ENCODE peak calls at places on chromosomes 1 and 21, in five cellular contexts. Q, K, Y, D and N are unnamed samples.

GRCh38 chr1:21149430-21149861 is 27.3 kb downstream of the EIF4G3 start:
- DNase-seq in K (no peak), Q (no peak), Y (no peak), D (no peak), N (no peak)

GRCh38 chr21:17590443-17590842 is 22.3 kb downstream of the BTG3 start:
- DNase-seq in D (no peak), Y (no peak), K (no peak), Q (no peak), N (no peak)

GRCh38 chr1:153985341-153985912 is 712 bp downstream of the RAB13 start:
- DNase-seq in Y (peak; percentile 86), K (no peak), Q (no peak), D (peak; percentile 72), N (no peak)

GRCh38 chr1:184329255-184329953 is 57.4 kb upstream of the C1orf21 start:
- DNase-seq in Q (peak; percentile 54), K (no peak), D (no peak), Y (no peak), N (no peak)

GRCh38 chr1:113253979-113254378 is 136.3 kb upstream of the MAGI3 start:
- DNase-seq in Q (no peak), Y (no peak), D (no peak), K (no peak), N (no peak)

GRCh38 chr1:70277875-70278274 is 56.7 kb downstream of the SRSF11 start:
- DNase-seq in D (no peak), Y (no peak), Q (no peak), K (no peak), N (no peak)

GRCh38 chr1:225811622-225812487 is 1.9 kb downstream of the EPHX1 start:
- DNase-seq in K (no peak), D (no peak), Y (no peak), Q (no peak), N (no peak)

GRCh38 chr1:6358757-6359567 is 34.6 kb downstream of the ACOT7 start:
- DNase-seq in K (peak; percentile 63), Q (peak; percentile 70), Y (no peak), D (peak; percentile 68), N (peak; percentile 56)

GRCh38 chr1:24294757-24295371 is 24.3 kb upstream of the GRHL3 start:
- DNase-seq in K (no peak), Y (peak; percentile 93), D (peak; percentile 70), Q (peak; percentile 82), N (no peak)

GRCh38 chr1:16926491-16927195 is 4.9 kb downstream of the CROCC start:
- DNase-seq in D (no peak), K (no peak), Q (no peak), Y (no peak), N (no peak)

GRCh38 chr1:222286039-222286438 is 261.9 kb downstream of the HHIPL2 start:
- DNase-seq in Q (no peak), K (no peak), Y (no peak), D (no peak), N (no peak)

GRCh38 chr1:198873696-198874230 is 234.9 kb downstream of the PTPRC start:
- DNase-seq in Y (no peak), Q (no peak), D (no peak), K (no peak), N (no peak)

GRCh38 chr1:244231193-244231571 is 180.1 kb downstream of the ZBTB18 start:
- DNase-seq in Q (no peak), K (no peak), D (no peak), Y (no peak), N (no peak)

GRCh38 chr1:89556716-89557442 is 32.2 kb downstream of the LRRC8B start:
- DNase-seq in D (no peak), Q (no peak), Y (no peak), K (no peak), N (no peak)

GRCh38 chr1:18927654-18928272 is 25.4 kb upstream of the ALDH4A1 start:
- DNase-seq in Y (no peak), D (no peak), K (no peak), Q (peak; percentile 66), N (peak; percentile 47)

GRCh38 chr1:206116191-206116872 is 856 bp downstream of the AVPR1B start:
- DNase-seq in K (no peak), Y (no peak), D (no peak), Q (no peak), N (no peak)

GRCh38 chr1:29325675-29326074 is 89.4 kb downstream of the PTPRU start:
- DNase-seq in D (no peak), Q (no peak), K (no peak), Y (peak; percentile 52), N (no peak)

GRCh38 chr21:42025392-42026071 is 15.4 kb upstream of the ZBTB21 start:
- DNase-seq in Q (no peak), K (no peak), D (no peak), Y (peak; percentile 62), N (no peak)

GRCh38 chr1:22376001-22376400 is 75.7 kb upstream of the ZBTB40 start:
- DNase-seq in Q (no peak), K (no peak), D (no peak), Y (no peak), N (no peak)

GRCh38 chr1:180680558-180681144 is 48.8 kb downstream of the XPR1 start:
- DNase-seq in Q (no peak), D (no peak), Y (no peak), K (peak; percentile 39), N (no peak)

GRCh38 chr1:53074313-53075154 is 12.5 kb downstream of the PODN start:
- DNase-seq in Q (peak; percentile 38), D (no peak), Y (peak; percentile 40), K (no peak), N (peak; percentile 0)

GRCh38 chr1:6962390-6962955 is 177.2 kb downstream of the CAMTA1 start:
- DNase-seq in Q (peak; percentile 64), D (peak; percentile 86), K (no peak), Y (peak; percentile 69), N (no peak)

GRCh38 chr1:172450524-172450885 is 6.6 kb upstream of the PIGC start:
- DNase-seq in D (no peak), K (no peak), Q (peak; percentile 77), Y (no peak), N (no peak)

GRCh38 chr1:92826792-92827191 is 5.0 kb upstream of the RPL5 start:
- DNase-seq in K (no peak), Y (no peak), Q (no peak), D (no peak), N (no peak)

GRCh38 chr1:222382171-222382570 is 165.7 kb downstream of the HHIPL2 start:
- DNase-seq in K (no peak), D (no peak), Y (no peak), Q (no peak), N (no peak)

GRCh38 chr1:239993333-239993732 is 98.3 kb upstream of the FMN2 start:
- DNase-seq in D (no peak), K (no peak), Q (no peak), Y (no peak), N (no peak)

GRCh38 chr1:162023547-162024501 is at the start of gene OLFML2B:
- DNase-seq in D (peak; percentile 80), Y (peak; percentile 89), Q (peak; percentile 64), K (peak; percentile 37), N (peak; percentile 36)

GRCh38 chr21:19603011-19603593 is 1199.5 kb upstream of the TMPRSS15 start:
- DNase-seq in D (no peak), K (no peak), Q (no peak), Y (no peak), N (no peak)

GRCh38 chr1:207240325-207241095 is 81.0 kb upstream of the CD55 start:
- DNase-seq in D (no peak), K (no peak), Q (no peak), Y (no peak), N (no peak)

GRCh38 chr1:61782771-61783170 is 40.5 kb downstream of the PATJ start:
- DNase-seq in K (no peak), Q (peak; percentile 74), D (no peak), Y (no peak), N (peak; percentile 66)

GRCh38 chr1:2267862-2268261 is 39.7 kb downstream of the SKI start:
- DNase-seq in Y (no peak), K (no peak), D (no peak), Q (no peak), N (no peak)

DNA sequence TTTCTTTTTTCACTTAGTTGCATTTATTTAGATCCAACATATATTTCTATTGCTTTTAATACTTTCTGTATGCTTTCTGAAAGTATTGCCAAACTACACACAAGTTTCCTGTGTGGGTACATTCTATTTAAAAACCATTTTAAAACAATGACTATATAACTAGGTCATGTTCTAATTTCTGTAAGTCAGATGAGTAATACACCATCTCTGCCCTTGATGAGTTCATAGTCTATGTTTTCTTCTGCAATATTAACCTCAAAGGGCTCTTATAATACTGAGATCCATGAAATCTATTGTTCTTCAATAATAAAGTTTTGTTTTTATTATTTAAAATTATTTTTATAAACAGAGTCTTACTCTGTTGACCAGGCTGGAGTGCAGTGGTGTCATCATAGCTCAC is 68.3 kb downstream of the RNASEL start:
- DNase-seq in Y (no peak), K (no peak), Q (no peak), D (no peak), N (no peak)
- H3K9me3 ChIP-seq in Y (no peaks in the 10 kb centered on the region), K (no peaks in the 10 kb centered on the region), Q (peaks cover 8% of the 10 kb centered on the region), D (no peaks in the 10 kb centered on the region), N (no peaks in the 10 kb centered on the region)

DNA sequence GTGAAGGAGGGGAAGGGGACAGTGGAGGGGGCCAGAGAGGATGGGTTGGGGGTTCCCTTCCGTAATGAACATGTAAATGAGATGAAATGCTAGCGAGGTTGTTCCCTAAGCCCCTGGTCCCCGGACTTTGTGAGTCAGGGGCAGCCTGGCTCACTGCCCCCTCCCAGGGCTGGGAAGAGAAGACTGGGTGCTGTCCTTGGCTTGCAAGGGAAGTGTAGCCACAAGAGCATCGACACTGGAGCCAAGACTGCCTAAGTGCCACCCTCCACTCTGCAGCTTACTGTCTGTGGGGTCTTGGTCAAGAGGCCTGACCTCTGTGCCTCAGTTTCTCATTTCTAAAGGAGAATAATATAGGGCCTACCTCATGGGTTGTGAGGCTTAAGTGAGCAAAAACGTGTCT is 483 bp downstream of the PEAR1 start:
- DNase-seq in Q (no peak), K (no peak), D (peak; percentile 12), Y (no peak), N (no peak)
- H3K4me3 ChIP-seq in Q (peak overlapping the region; percentile 48), K (peak overlapping the region; percentile 65), D (peak overlapping the region; percentile 47), Y (peak overlapping the region; percentile 31), N (no peak overlapping the region)

GRCh38 chr21:27793901-27794300 is 827.0 kb upstream of the ADAMTS5 start:
- DNase-seq in Q (no peak), D (no peak), K (no peak), Y (no peak), N (no peak)

GRCh38 chr21:27796106-27796505 is 829.2 kb upstream of the ADAMTS5 start:
- DNase-seq in D (no peak), Q (no peak), Y (no peak), K (peak; percentile 37), N (no peak)

GRCh38 chr21:27799861-27800260 is 833.0 kb upstream of the ADAMTS5 start:
- DNase-seq in Y (no peak), Q (no peak), K (no peak), D (no peak), N (no peak)

GRCh38 chr21:27795418-27795817 is 828.5 kb upstream of the ADAMTS5 start:
- DNase-seq in Q (no peak), D (no peak), K (no peak), Y (no peak), N (no peak)
- H3K9me3 ChIP-seq in Q (no peaks in the 10 kb centered on the region), D (no peaks in the 10 kb centered on the region), K (no peaks in the 10 kb centered on the region), Y (no peaks in the 10 kb centered on the region), N (no peaks in the 10 kb centered on the region)

DNA sequence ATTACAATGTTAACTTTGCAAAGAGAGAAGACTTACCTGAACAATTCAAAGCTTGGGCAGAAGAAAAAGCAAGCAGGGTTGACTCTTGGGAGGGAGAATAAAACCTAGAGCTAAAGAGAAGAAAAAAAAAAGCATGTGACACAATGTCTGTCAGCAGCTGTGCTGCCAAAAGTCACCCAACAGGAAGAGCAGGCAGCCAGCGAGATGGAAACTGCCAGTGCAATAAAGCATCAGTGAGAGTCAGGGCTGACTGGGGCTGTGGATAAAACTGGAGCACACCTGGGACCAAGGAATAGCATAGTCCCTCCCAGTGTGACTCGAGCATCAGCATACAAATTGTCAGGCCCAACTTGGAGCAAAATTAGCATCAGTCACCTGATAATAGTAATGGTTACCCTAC is 65.0 kb upstream of the SLC22A15 start:
- DNase-seq in Y (no peak), Q (no peak), D (no peak), K (no peak), N (no peak)
- H3K4me3 ChIP-seq in Y (no peak overlapping the region), Q (no peak overlapping the region), D (no peak overlapping the region), K (no peak overlapping the region), N (no peak overlapping the region)